ENCODE peak calls at places on chromosomes 13 and 19, in six cellular contexts. One of them, this sample, is unnamed.

GRCh38 chr13:112065867-112066623 is 904 bp upstream of the SOX1 start:
- DNase-seq in osteocyte: no peak
- DNase-seq in AG09309: no peak
- DNase-seq in DMS153: peak; percentile 33
- DNase-seq in esophagus squamous epithelium: no peak
- DNase-seq in RPMI8226: no peak
- DNase-seq in this sample: no peak

GRCh38 chr13:62682788-62683187 is 1267.1 kb upstream of the PCDH20 start:
- DNase-seq in osteocyte: no peak
- DNase-seq in AG09309: no peak
- DNase-seq in DMS153: no peak
- DNase-seq in esophagus squamous epithelium: no peak
- DNase-seq in RPMI8226: no peak
- DNase-seq in this sample: no peak

GRCh38 chr13:83895994-83896580 is 13.8 kb upstream of the SLITRK1 start:
- DNase-seq in osteocyte: no peak
- DNase-seq in AG09309: no peak
- DNase-seq in DMS153: no peak
- DNase-seq in esophagus squamous epithelium: no peak
- DNase-seq in RPMI8226: no peak
- DNase-seq in this sample: peak; percentile 75

GRCh38 chr19:8316351-8317125 is 4.6 kb downstream of the NDUFA7 start:
- DNase-seq in osteocyte: no peak
- DNase-seq in AG09309: no peak
- DNase-seq in DMS153: no peak
- DNase-seq in esophagus squamous epithelium: no peak
- DNase-seq in RPMI8226: no peak
- DNase-seq in this sample: no peak

GRCh38 chr19:31351212-31352193 is 2.3 kb upstream of the TSHZ3 start:
- DNase-seq in osteocyte: no peak
- DNase-seq in AG09309: no peak
- DNase-seq in DMS153: no peak
- DNase-seq in esophagus squamous epithelium: no peak
- DNase-seq in RPMI8226: no peak
- DNase-seq in this sample: peak; percentile 62

GRCh38 chr13:99371956-99372355 is 64.8 kb upstream of the GPR183 start:
- DNase-seq in osteocyte: peak; percentile 59
- DNase-seq in AG09309: no peak
- DNase-seq in DMS153: no peak
- DNase-seq in esophagus squamous epithelium: no peak
- DNase-seq in RPMI8226: no peak
- DNase-seq in this sample: no peak

GRCh38 chr19:16190736-16191135 is 5.5 kb downstream of the FAM32A start:
- DNase-seq in osteocyte: no peak
- DNase-seq in AG09309: no peak
- DNase-seq in DMS153: no peak
- DNase-seq in esophagus squamous epithelium: no peak
- DNase-seq in RPMI8226: no peak
- DNase-seq in this sample: no peak

GRCh38 chr13:51623473-51623872 is 39.2 kb downstream of the WDFY2 start:
- DNase-seq in osteocyte: no peak
- DNase-seq in AG09309: no peak
- DNase-seq in DMS153: no peak
- DNase-seq in esophagus squamous epithelium: no peak
- DNase-seq in RPMI8226: no peak
- DNase-seq in this sample: peak; percentile 65

GRCh38 chr19:41589371-41589770 is 13.4 kb downstream of the CEACAM21 start:
- DNase-seq in osteocyte: no peak
- DNase-seq in AG09309: no peak
- DNase-seq in DMS153: no peak
- DNase-seq in esophagus squamous epithelium: no peak
- DNase-seq in RPMI8226: no peak
- DNase-seq in this sample: no peak

GRCh38 chr13:108176685-108177274 is 38.6 kb downstream of the LIG4 start:
- DNase-seq in osteocyte: no peak
- DNase-seq in AG09309: no peak
- DNase-seq in DMS153: no peak
- DNase-seq in esophagus squamous epithelium: no peak
- DNase-seq in RPMI8226: peak; percentile 43
- DNase-seq in this sample: peak; percentile 28

GRCh38 chr19:3852614-3853254 is 16.1 kb downstream of the ZFR2 start:
- DNase-seq in osteocyte: no peak
- DNase-seq in AG09309: no peak
- DNase-seq in DMS153: no peak
- DNase-seq in esophagus squamous epithelium: no peak
- DNase-seq in RPMI8226: peak; percentile 58
- DNase-seq in this sample: peak; percentile 94

GRCh38 chr19:10427169-10427568 is 6.8 kb downstream of the PDE4A start:
- DNase-seq in osteocyte: no peak
- DNase-seq in AG09309: no peak
- DNase-seq in DMS153: no peak
- DNase-seq in esophagus squamous epithelium: no peak
- DNase-seq in RPMI8226: no peak
- DNase-seq in this sample: no peak

GRCh38 chr19:4386038-4386782 is 14.1 kb downstream of the SH3GL1 start:
- DNase-seq in osteocyte: no peak
- DNase-seq in AG09309: no peak
- DNase-seq in DMS153: no peak
- DNase-seq in esophagus squamous epithelium: no peak
- DNase-seq in RPMI8226: no peak
- DNase-seq in this sample: no peak

GRCh38 chr13:26179344-26179743 is 42.8 kb downstream of the RNF6 start:
- DNase-seq in osteocyte: no peak
- DNase-seq in AG09309: no peak
- DNase-seq in DMS153: no peak
- DNase-seq in esophagus squamous epithelium: no peak
- DNase-seq in RPMI8226: no peak
- DNase-seq in this sample: no peak

GRCh38 chr19:15469513-15470297 is 5.4 kb upstream of the RASAL3 start:
- DNase-seq in osteocyte: no peak
- DNase-seq in AG09309: no peak
- DNase-seq in DMS153: no peak
- DNase-seq in esophagus squamous epithelium: no peak
- DNase-seq in RPMI8226: peak; percentile 78
- DNase-seq in this sample: no peak

GRCh38 chr19:39301021-39301420 is 4.8 kb downstream of the IFNL1 start:
- DNase-seq in osteocyte: no peak
- DNase-seq in AG09309: no peak
- DNase-seq in DMS153: no peak
- DNase-seq in esophagus squamous epithelium: no peak
- DNase-seq in RPMI8226: no peak
- DNase-seq in this sample: no peak

GRCh38 chr19:8224394-8225145 is 15.4 kb downstream of the CERS4 start:
- DNase-seq in osteocyte: no peak
- DNase-seq in AG09309: no peak
- DNase-seq in DMS153: no peak
- DNase-seq in esophagus squamous epithelium: no peak
- DNase-seq in RPMI8226: no peak
- DNase-seq in this sample: no peak

GRCh38 chr19:30374791-30375650 is 2.8 kb downstream of the ZNF536 start:
- DNase-seq in osteocyte: no peak
- DNase-seq in AG09309: no peak
- DNase-seq in DMS153: no peak
- DNase-seq in esophagus squamous epithelium: no peak
- DNase-seq in RPMI8226: no peak
- DNase-seq in this sample: no peak

GRCh38 chr13:36571444-36571843 is 102.4 kb upstream of the SERTM1 start:
- DNase-seq in osteocyte: no peak
- DNase-seq in AG09309: no peak
- DNase-seq in DMS153: no peak
- DNase-seq in esophagus squamous epithelium: no peak
- DNase-seq in RPMI8226: no peak
- DNase-seq in this sample: no peak

GRCh38 chr19:48963371-48964204 is 1.5 kb upstream of the FTL start:
- DNase-seq in osteocyte: no peak
- DNase-seq in AG09309: no peak
- DNase-seq in DMS153: no peak
- DNase-seq in esophagus squamous epithelium: no peak
- DNase-seq in RPMI8226: peak; percentile 71
- DNase-seq in this sample: peak; percentile 85

This sample was measured in EL.